ENCODE peak calls at places on chromosomes 11 and 22, in five cellular contexts. One of them, this sample, is unnamed.

GRCh38 chr11:27976262-27976661 is 131.7 kb downstream of the KIF18A start:
- DNase-seq in OCI-LY7: no peak
- DNase-seq in CD8-positive, alpha-beta T cell: no peak
- DNase-seq in astrocyte of the spinal cord: no peak
- DNase-seq in transverse colon: no peak
- DNase-seq in this sample: no peak

GRCh38 chr11:83092488-83093384 is 21.0 kb upstream of the RAB30 start:
- DNase-seq in OCI-LY7: no peak
- DNase-seq in CD8-positive, alpha-beta T cell: no peak
- DNase-seq in astrocyte of the spinal cord: peak; percentile 32
- DNase-seq in transverse colon: peak; percentile 78
- DNase-seq in this sample: no peak

GRCh38 chr22:36565686-36566085 is 36.7 kb upstream of the EIF3D start:
- DNase-seq in OCI-LY7: no peak
- DNase-seq in CD8-positive, alpha-beta T cell: no peak
- DNase-seq in transverse colon: no peak
- DNase-seq in astrocyte of the spinal cord: no peak
- DNase-seq in this sample: no peak

GRCh38 chr11:1927151-1928037 is 7.9 kb downstream of the TNNT3 start:
- DNase-seq in astrocyte of the spinal cord: no peak
- DNase-seq in OCI-LY7: no peak
- DNase-seq in CD8-positive, alpha-beta T cell: no peak
- DNase-seq in transverse colon: no peak
- DNase-seq in this sample: peak; percentile 23

GRCh38 chr11:45333023-45333422 is 46.9 kb upstream of the SYT13 start:
- DNase-seq in OCI-LY7: no peak
- DNase-seq in astrocyte of the spinal cord: no peak
- DNase-seq in CD8-positive, alpha-beta T cell: no peak
- DNase-seq in transverse colon: no peak
- DNase-seq in this sample: no peak

GRCh38 chr11:44865866-44866272 is 84.8 kb downstream of the TP53I11 start:
- DNase-seq in astrocyte of the spinal cord: no peak
- DNase-seq in OCI-LY7: no peak
- DNase-seq in transverse colon: no peak
- DNase-seq in CD8-positive, alpha-beta T cell: no peak
- DNase-seq in this sample: no peak

GRCh38 chr11:8258771-8259170 is 4.9 kb downstream of the LMO1 start:
- DNase-seq in OCI-LY7: no peak
- DNase-seq in CD8-positive, alpha-beta T cell: no peak
- DNase-seq in astrocyte of the spinal cord: peak; percentile 24
- DNase-seq in transverse colon: no peak
- DNase-seq in this sample: no peak

GRCh38 chr11:848988-849824 is 6.6 kb downstream of the TSPAN4 start:
- DNase-seq in CD8-positive, alpha-beta T cell: no peak
- DNase-seq in transverse colon: no peak
- DNase-seq in astrocyte of the spinal cord: no peak
- DNase-seq in OCI-LY7: peak; percentile 47
- DNase-seq in this sample: peak; percentile 91

GRCh38 chr11:86749376-86749775 is 51.0 kb upstream of the PRSS23 start:
- DNase-seq in transverse colon: no peak
- DNase-seq in CD8-positive, alpha-beta T cell: no peak
- DNase-seq in astrocyte of the spinal cord: no peak
- DNase-seq in OCI-LY7: no peak
- DNase-seq in this sample: no peak
- TF ChIP-seq CTCF in transverse colon: no peak
- TF ChIP-seq CTCF in CD8-positive, alpha-beta T cell: no peak
- TF ChIP-seq CTCF in astrocyte of the spinal cord: no peak
- TF ChIP-seq CTCF in OCI-LY7: no peak
- TF ChIP-seq CTCF in this sample: no peak

DNA sequence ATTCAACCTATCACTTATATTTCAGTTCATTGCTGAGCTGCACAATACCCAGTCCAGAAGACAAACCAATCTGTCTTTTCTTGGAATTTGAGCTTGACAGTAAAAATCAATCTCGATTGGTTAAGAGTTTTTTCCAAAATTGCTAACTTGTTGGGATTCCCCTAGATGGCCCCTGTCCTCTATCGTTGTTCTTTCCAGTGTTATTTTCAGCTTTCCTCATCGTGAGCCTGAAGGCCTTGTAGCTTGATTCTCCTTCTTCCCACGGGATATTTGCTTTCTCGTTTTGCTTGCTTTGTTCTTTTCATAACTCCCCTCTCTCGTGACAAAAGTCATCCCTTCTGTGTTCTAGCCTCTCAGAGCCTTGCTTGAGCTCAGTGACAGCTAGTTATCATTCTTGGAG is 3.1 kb downstream of the OR8B8 start:
- DNase-seq in astrocyte of the spinal cord: no peak
- DNase-seq in transverse colon: no peak
- DNase-seq in CD8-positive, alpha-beta T cell: no peak
- DNase-seq in OCI-LY7: no peak
- DNase-seq in this sample: no peak
- TF ChIP-seq CTCF in astrocyte of the spinal cord: no peak
- TF ChIP-seq CTCF in transverse colon: no peak
- TF ChIP-seq CTCF in CD8-positive, alpha-beta T cell: no peak
- TF ChIP-seq CTCF in OCI-LY7: no peak
- TF ChIP-seq CTCF in this sample: no peak

GRCh38 chr22:37781434-37782059 is 26.2 kb upstream of the GCAT start:
- DNase-seq in OCI-LY7: peak; percentile 19
- DNase-seq in astrocyte of the spinal cord: no peak
- DNase-seq in CD8-positive, alpha-beta T cell: no peak
- DNase-seq in transverse colon: no peak
- DNase-seq in this sample: no peak
- TF ChIP-seq CTCF in OCI-LY7: peak; percentile 43
- TF ChIP-seq CTCF in astrocyte of the spinal cord: peak; percentile 36
- TF ChIP-seq CTCF in CD8-positive, alpha-beta T cell: no peak
- TF ChIP-seq CTCF in transverse colon: no peak
- TF ChIP-seq CTCF in this sample: no peak

GRCh38 chr11:75342231-75342918 is 9.1 kb downstream of the ARRB1 start:
- DNase-seq in transverse colon: no peak
- DNase-seq in astrocyte of the spinal cord: no peak
- DNase-seq in CD8-positive, alpha-beta T cell: no peak
- DNase-seq in OCI-LY7: no peak
- DNase-seq in this sample: no peak
- TF ChIP-seq CTCF in transverse colon: no peak
- TF ChIP-seq CTCF in astrocyte of the spinal cord: no peak
- TF ChIP-seq CTCF in CD8-positive, alpha-beta T cell: no peak
- TF ChIP-seq CTCF in OCI-LY7: no peak
- TF ChIP-seq CTCF in this sample: no peak

GRCh38 chr11:33835143-33835878 is 56.6 kb downstream of the LMO2 start:
- DNase-seq in astrocyte of the spinal cord: peak; percentile 72
- DNase-seq in CD8-positive, alpha-beta T cell: no peak
- DNase-seq in transverse colon: no peak
- DNase-seq in OCI-LY7: peak; percentile 21
- DNase-seq in this sample: no peak
- TF ChIP-seq CTCF in astrocyte of the spinal cord: peak; percentile 17
- TF ChIP-seq CTCF in CD8-positive, alpha-beta T cell: peak; percentile 21
- TF ChIP-seq CTCF in transverse colon: peak; percentile 16
- TF ChIP-seq CTCF in OCI-LY7: peak; percentile 66
- TF ChIP-seq CTCF in this sample: no peak

GRCh38 chr22:39598017-39598965 is 27.7 kb downstream of the CACNA1I start:
- DNase-seq in astrocyte of the spinal cord: no peak
- DNase-seq in transverse colon: peak; percentile 89
- DNase-seq in OCI-LY7: peak; percentile 73
- DNase-seq in CD8-positive, alpha-beta T cell: peak; percentile 62
- DNase-seq in this sample: peak; percentile 74
- TF ChIP-seq CTCF in astrocyte of the spinal cord: peak; percentile 9
- TF ChIP-seq CTCF in transverse colon: peak; percentile 16
- TF ChIP-seq CTCF in OCI-LY7: peak; percentile 18
- TF ChIP-seq CTCF in CD8-positive, alpha-beta T cell: no peak
- TF ChIP-seq CTCF in this sample: no peak

DNA sequence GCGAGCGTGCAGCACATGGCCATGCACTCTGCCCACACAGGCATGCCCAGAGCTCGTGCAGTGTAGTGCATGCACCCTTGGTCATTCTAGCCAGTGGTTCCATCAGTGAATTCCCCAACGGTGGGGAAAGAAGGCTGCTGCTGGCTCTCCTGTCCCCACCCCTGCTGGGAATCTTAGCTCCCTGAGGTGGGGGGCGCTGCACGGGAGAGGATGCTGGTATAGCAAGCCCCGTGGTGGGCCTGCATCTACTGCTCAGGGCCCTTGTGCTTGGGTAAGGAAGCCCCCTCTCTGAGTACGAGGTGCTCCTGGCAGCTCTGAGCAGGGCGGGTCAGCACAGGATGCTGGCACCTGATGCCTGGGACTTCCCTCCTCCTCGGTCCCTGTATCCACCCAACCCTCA is 18.5 kb upstream of the BAIAP2L2 start:
- DNase-seq in OCI-LY7: no peak
- DNase-seq in transverse colon: no peak
- DNase-seq in CD8-positive, alpha-beta T cell: no peak
- DNase-seq in astrocyte of the spinal cord: no peak
- DNase-seq in this sample: no peak
- TF ChIP-seq CTCF in OCI-LY7: no peak
- TF ChIP-seq CTCF in transverse colon: no peak
- TF ChIP-seq CTCF in CD8-positive, alpha-beta T cell: no peak
- TF ChIP-seq CTCF in astrocyte of the spinal cord: no peak
- TF ChIP-seq CTCF in this sample: no peak